ENCODE peak calls at places on chromosomes 3 and 15, in eight cellular contexts. X, P, M, U, D, Q, T and H are unnamed samples.

GRCh38 chr3:147378186-147378503 is 28.2 kb downstream of the ZIC4 start:
- DNase-seq in X (no peak), P (no peak), M (no peak), U (no peak), D (no peak), Q (no peak), T (no peak), H (no peak)

GRCh38 chr3:183895296-183895695 is 10.6 kb upstream of the PARL start:
- DNase-seq in X (peak; percentile 32), P (peak; percentile 32), M (peak; percentile 46), U (no peak), D (peak; percentile 20), Q (peak; percentile 58), T (peak; percentile 58), H (no peak)

GRCh38 chr3:185943363-185944106 is 5.7 kb upstream of the TRA2B start:
- DNase-seq in X (peak; percentile 85), P (peak; percentile 89), M (peak; percentile 83), U (peak; percentile 84), D (peak; percentile 49), Q (peak; percentile 76), T (peak; percentile 79), H (peak; percentile 91)

GRCh38 chr15:31403606-31404005 is 77.0 kb downstream of the KLF13 start:
- DNase-seq in X (no peak), P (no peak), M (no peak), U (no peak), D (no peak), Q (peak; percentile 35), T (no peak), H (no peak)

GRCh38 chr3:61985020-61985419 is 388.3 kb downstream of the FEZF2 start:
- DNase-seq in X (no peak), P (no peak), M (no peak), U (no peak), D (peak; percentile 8), Q (peak; percentile 55), T (peak; percentile 95), H (no peak)

GRCh38 chr3:120160050-120160449 is 65.8 kb upstream of the GSK3B start:
- DNase-seq in X (no peak), P (no peak), M (peak; percentile 76), U (no peak), D (peak; percentile 94), Q (peak; percentile 100), T (peak; percentile 96), H (peak; percentile 83)

GRCh38 chr3:119469378-119470189 is 821 bp downstream of the POGLUT1 start:
- DNase-seq in X (no peak), P (no peak), M (no peak), U (no peak), D (no peak), Q (peak; percentile 12), T (peak; percentile 48), H (no peak)

GRCh38 chr3:179615458-179616173 is 11.0 kb downstream of the NDUFB5 start:
- DNase-seq in X (no peak), P (no peak), M (no peak), U (no peak), D (no peak), Q (peak; percentile 15), T (no peak), H (no peak)

GRCh38 chr15:39583586-39584265 is 2.8 kb downstream of the THBS1 start:
- DNase-seq in X (peak; percentile 47), P (peak; percentile 53), M (peak; percentile 33), U (no peak), D (no peak), Q (peak; percentile 92), T (peak; percentile 67), H (no peak)

GRCh38 chr3:196241704-196242103 is 25.4 kb downstream of the SLC51A start:
- DNase-seq in X (no peak), P (no peak), M (no peak), U (no peak), D (no peak), Q (no peak), T (no peak), H (no peak)

GRCh38 chr3:126621171-126621570 is 33.8 kb downstream of the TXNRD3 start:
- DNase-seq in X (no peak), P (no peak), M (no peak), U (no peak), D (peak; percentile 13), Q (peak; percentile 72), T (peak; percentile 83), H (no peak)

GRCh38 chr15:99542828-99543227 is 23.0 kb upstream of the MEF2A start:
- DNase-seq in X (no peak), P (no peak), M (no peak), U (no peak), D (no peak), Q (peak; percentile 33), T (no peak), H (no peak)

GRCh38 chr15:67199881-67200763 is 54.3 kb downstream of the AAGAB start:
- DNase-seq in X (no peak), P (no peak), M (no peak), U (no peak), D (no peak), Q (peak; percentile 58), T (peak; percentile 32), H (no peak)

GRCh38 chr15:69553686-69554085 is 101.1 kb downstream of the RPLP1 start:
- DNase-seq in X (no peak), P (no peak), M (no peak), U (no peak), D (no peak), Q (no peak), T (no peak), H (no peak)